ENCODE peak calls at places on chromosomes 11 and 22, in six cellular contexts. C is GM20000, Z is BJ, U is GM13977, E is lower lobe of right lung, S is progenitor cell of endocrine pancreas. W is an unnamed sample.

GRCh38 chr11:47950396-47950795 is 30.0 kb upstream of the PTPRJ start:
- DNase-seq in E (peak), U (no peak), Z (no peak), S (no peak), C (no peak), W (no peak)

GRCh38 chr22:39144101-39144815 is 8.2 kb downstream of the CBX7 start:
- DNase-seq in U (peak), S (no peak), C (peak), E (peak), Z (no peak), W (no peak)

GRCh38 chr11:65575568-65576231 is at the start of gene EHBP1L1:
- DNase-seq in S (no peak), E (peak), C (peak), U (peak), Z (no peak), W (no peak)

GRCh38 chr11:9617960-9618359 is 44.5 kb downstream of the WEE1 start:
- DNase-seq in S (no peak), Z (peak), E (no peak), C (no peak), U (no peak), W (no peak)

GRCh38 chr11:115158053-115158452 is 346.2 kb downstream of the CADM1 start:
- DNase-seq in Z (no peak), S (no peak), U (no peak), C (no peak), E (no peak), W (no peak)

GRCh38 chr11:28649922-28650321 is 541.7 kb downstream of the METTL15 start:
- DNase-seq in E (no peak), S (no peak), U (no peak), Z (no peak), C (no peak), W (no peak)

GRCh38 chr11:122045181-122045586 is 70.8 kb downstream of the BLID start:
- DNase-seq in C (no peak), Z (peak), E (no peak), U (no peak), S (no peak), W (no peak)

GRCh38 chr22:50627452-50627913 is 469 bp downstream of the ARSA start:
- DNase-seq in C (peak), Z (no peak), E (no peak), S (no peak), U (no peak), W (no peak)

GRCh38 chr11:48095779-48096470 is 115.6 kb downstream of the PTPRJ start:
- DNase-seq in U (no peak), E (no peak), Z (no peak), S (no peak), C (no peak), W (no peak)

GRCh38 chr11:45379162-45379863 is 93.2 kb upstream of the SYT13 start:
- DNase-seq in C (no peak), S (no peak), E (no peak), U (no peak), Z (no peak), W (no peak)

GRCh38 chr11:110728883-110729282 is 16.6 kb upstream of the ARHGAP20 start:
- DNase-seq in E (no peak), C (no peak), S (no peak), Z (no peak), U (no peak), W (no peak)

DNA sequence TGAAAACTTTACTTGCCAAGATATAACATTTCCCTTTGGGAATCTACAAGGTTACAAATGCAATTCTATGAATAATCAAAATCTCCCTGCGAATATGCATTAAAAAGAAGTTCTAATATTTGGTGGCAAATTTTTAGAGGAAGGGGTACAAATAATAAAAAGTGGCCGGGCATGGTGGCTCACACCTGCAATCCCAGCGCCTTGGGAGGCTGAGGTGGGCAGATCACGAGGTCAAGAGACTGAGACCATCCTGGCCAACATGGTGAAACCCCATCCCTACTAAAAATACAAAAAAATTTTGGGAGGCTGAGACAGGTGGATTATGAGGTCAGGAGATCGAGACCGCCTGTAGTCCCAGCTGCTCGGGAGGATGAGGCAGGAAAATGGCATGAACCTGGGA is 47.0 kb downstream of the ZNF280B start:
- DNase-seq in U (no peak), C (no peak), Z (no peak), E (no peak), S (no peak), W (no peak)
- TF ChIP-seq CTCF in U (no peak), C (no peak), Z (no peak), E (no peak), S (no peak), W (no peak)

GRCh38 chr11:130802567-130802966 is 113.7 kb downstream of the SNX19 start:
- DNase-seq in S (no peak), C (no peak), E (no peak), Z (no peak), U (no peak), W (no peak)

GRCh38 chr11:130798280-130798679 is 118.0 kb downstream of the SNX19 start:
- DNase-seq in S (no peak), E (no peak), C (no peak), U (no peak), Z (peak), W (no peak)

GRCh38 chr11:130798801-130799200 is 117.5 kb downstream of the SNX19 start:
- DNase-seq in U (no peak), E (no peak), Z (no peak), C (no peak), S (no peak), W (no peak)

GRCh38 chr11:130801287-130802146 is 114.8 kb downstream of the SNX19 start:
- DNase-seq in C (no peak), S (no peak), E (no peak), Z (peak), U (no peak), W (no peak)

DNA sequence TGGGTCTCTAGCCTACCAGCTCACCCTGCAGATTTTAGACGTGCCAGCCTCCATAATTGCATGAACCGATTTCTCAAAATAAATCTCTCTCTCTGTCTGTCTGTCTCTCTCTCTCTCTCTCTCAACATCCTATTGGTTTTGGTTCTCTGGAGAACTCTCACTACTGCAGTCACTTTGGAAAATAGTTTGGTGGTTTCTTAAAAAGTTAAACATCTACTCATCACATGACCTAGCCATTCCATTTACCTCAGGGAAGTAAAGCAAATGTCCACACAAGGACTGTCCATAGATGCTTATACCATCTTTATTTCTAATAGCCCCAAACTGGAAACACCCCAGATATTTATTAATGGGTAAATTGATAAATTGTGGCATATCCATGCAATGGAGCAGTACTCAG is 119.5 kb downstream of the SNX19 start:
- DNase-seq in E (no peak), Z (no peak), S (no peak), U (no peak), C (no peak), W (no peak)
- TF ChIP-seq CTCF in E (no peak), Z (no peak), S (no peak), U (no peak), C (no peak), W (no peak)

GRCh38 chr11:68312780-68313573 is 586 bp downstream of the LRP5 start:
- DNase-seq in C (peak), S (no peak), U (peak), Z (no peak), E (no peak), W (no peak)
- TF ChIP-seq CTCF in C (no peak), S (no peak), U (no peak), Z (no peak), E (no peak), W (no peak)

DNA sequence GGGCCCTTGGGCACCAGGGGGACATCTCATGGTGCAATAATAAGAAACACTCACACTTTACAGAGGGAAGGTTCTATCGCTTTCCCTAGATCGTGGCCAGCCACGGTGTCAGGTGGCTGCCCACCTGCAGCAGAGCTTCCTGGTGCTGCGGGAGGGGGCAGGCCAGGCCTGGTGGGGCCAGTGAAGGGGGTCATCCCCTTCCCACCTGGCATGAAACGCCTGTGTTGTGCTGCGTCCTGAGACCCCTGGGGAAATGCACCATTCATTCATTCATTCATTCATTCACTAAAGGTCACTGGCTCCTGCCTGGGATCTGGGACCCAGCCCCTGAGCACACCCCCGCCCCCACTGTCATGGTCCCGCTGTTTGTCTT is 394 bp upstream of the RHOD start:
- DNase-seq in S (no peak), U (no peak), C (no peak), Z (no peak), E (no peak), W (no peak)
- TF ChIP-seq CTCF in S (no peak), U (no peak), C (no peak), Z (no peak), E (no peak), W (no peak)

W was measured in D721Med.